ENCODE peak calls at places on chromosomes 12 and 14, in seven cellular contexts. F is IMR-90; U is tibial nerve; B is naive thymus-derived CD4-positive, alpha-beta T cell; G is fibroblast of lung; Q is A549; V is lower lobe of right lung. N is an unnamed sample.

GRCh38 chr12:74021937-74022336 is 515.7 kb upstream of the ATXN7L3B start:
- DNase-seq in F (no peak), U (no peak), B (no peak), G (peak; percentile 51), Q (peak; percentile 22), V (peak; percentile 48), N (peak; percentile 59)

GRCh38 chr12:26195641-26196423 is 459 bp downstream of the SSPN start:
- DNase-seq in F (peak; percentile 31), U (peak; percentile 29), B (no peak), G (peak; percentile 62), Q (peak; percentile 7), V (peak; percentile 64), N (peak; percentile 68)

GRCh38 chr12:121331268-121331667 is 20.9 kb downstream of the ANAPC5 start:
- DNase-seq in F (no peak), U (no peak), B (peak; percentile 15), G (no peak), Q (no peak), V (no peak), N (no peak)

GRCh38 chr12:123267335-123267920 is 4.2 kb downstream of the CDK2AP1 start:
- DNase-seq in F (no peak), U (no peak), B (no peak), G (no peak), Q (no peak), V (no peak), N (no peak)

GRCh38 chr12:701896-702539 is 38.8 kb upstream of the NINJ2 start:
- DNase-seq in F (no peak), U (no peak), B (no peak), G (no peak), Q (no peak), V (no peak), N (no peak)

GRCh38 chr12:64099430-64099829 is 122.7 kb downstream of the KICS2 start:
- DNase-seq in F (peak; percentile 96), U (no peak), B (no peak), G (peak; percentile 99), Q (peak; percentile 25), V (no peak), N (peak; percentile 33)

GRCh38 chr14:89041245-89041585 is 216.8 kb downstream of the TTC8 start:
- DNase-seq in F (no peak), U (no peak), B (no peak), G (no peak), Q (no peak), V (no peak), N (no peak)

GRCh38 chr12:120213758-120214157 is 12.8 kb upstream of the RPLP0 start:
- DNase-seq in F (no peak), U (no peak), B (no peak), G (no peak), Q (no peak), V (no peak), N (no peak)

GRCh38 chr12:130227641-130228040 is 65.4 kb downstream of the FZD10 start:
- DNase-seq in F (no peak), U (no peak), B (no peak), G (no peak), Q (no peak), V (no peak), N (no peak)

GRCh38 chr14:83379371-83379770 is 1845.7 kb upstream of the SEL1L start:
- DNase-seq in F (peak; percentile 4), U (no peak), B (no peak), G (no peak), Q (no peak), V (no peak), N (no peak)

GRCh38 chr12:31629756-31630732 is 29.4 kb upstream of the ETFBKMT start:
- DNase-seq in F (peak; percentile 55), U (no peak), B (no peak), G (peak; percentile 83), Q (no peak), V (no peak), N (peak; percentile 15)

GRCh38 chr14:96508900-96509299 is 6.7 kb downstream of the PAPOLA start:
- DNase-seq in F (no peak), U (no peak), B (no peak), G (no peak), Q (no peak), V (no peak), N (no peak)

GRCh38 chr12:51334774-51335173 is 10.8 kb upstream of the BIN2 start:
- DNase-seq in F (peak; percentile 29), U (no peak), B (no peak), G (peak; percentile 30), Q (no peak), V (no peak), N (no peak)

GRCh38 chr14:32711103-32711680 is 227.5 kb upstream of the NPAS3 start:
- DNase-seq in F (peak; percentile 14), U (no peak), B (no peak), G (peak; percentile 47), Q (peak; percentile 26), V (no peak), N (peak; percentile 21)

GRCh38 chr12:20620311-20620710 is 74.8 kb upstream of the SLCO1C1 start:
- DNase-seq in F (peak; percentile 13), U (no peak), B (no peak), G (no peak), Q (no peak), V (no peak), N (no peak)

GRCh38 chr12:6199531-6200265 is 502 bp upstream of the CD9 start:
- DNase-seq in F (no peak), U (no peak), B (no peak), G (peak; percentile 50), Q (no peak), V (peak; percentile 86), N (peak; percentile 90)

GRCh38 chr12:111304642-111305071 is 64.2 kb downstream of the PHETA1 start:
- DNase-seq in F (no peak), U (no peak), B (peak; percentile 41), G (no peak), Q (no peak), V (no peak), N (no peak)

GRCh38 chr14:37447883-37448391 is 147.1 kb downstream of the FOXA1 start:
- DNase-seq in F (no peak), U (no peak), B (no peak), G (no peak), Q (no peak), V (no peak), N (no peak)

GRCh38 chr14:70685480-70686197 is 43.9 kb downstream of the TTC9 start:
- DNase-seq in F (peak; percentile 13), U (no peak), B (no peak), G (peak; percentile 50), Q (no peak), V (no peak), N (no peak)

GRCh38 chr12:96249196-96250118 is 55.3 kb downstream of the ELK3 start:
- DNase-seq in F (peak; percentile 69), U (no peak), B (no peak), G (peak; percentile 64), Q (no peak), V (no peak), N (no peak)

GRCh38 chr12:15863258-15863835 is 18.8 kb upstream of the STRAP start:
- DNase-seq in F (peak; percentile 29), U (no peak), B (no peak), G (no peak), Q (no peak), V (no peak), N (no peak)

GRCh38 chr12:71838661-71839060 is 898 bp upstream of the TBC1D15 start:
- DNase-seq in F (no peak), U (no peak), B (no peak), G (no peak), Q (no peak), V (no peak), N (no peak)

GRCh38 chr12:41286426-41286825 is 98.3 kb downstream of the PDZRN4 start:
- DNase-seq in F (no peak), U (no peak), B (no peak), G (no peak), Q (no peak), V (no peak), N (no peak)

GRCh38 chr14:72894623-72895378 is 900 bp upstream of the DPF3 start:
- DNase-seq in F (no peak), U (no peak), B (peak; percentile 25), G (peak; percentile 27), Q (no peak), V (no peak), N (no peak)

GRCh38 chr14:99023371-99023770 is 248.6 kb downstream of the BCL11B start:
- DNase-seq in F (no peak), U (no peak), B (no peak), G (no peak), Q (no peak), V (no peak), N (no peak)
- H3K4me1 ChIP-seq in F (no peaks in the 10 kb centered on the region), U (no peaks in the 10 kb centered on the region), B (no peaks in the 10 kb centered on the region), G (no peaks in the 10 kb centered on the region), Q (no peaks in the 10 kb centered on the region), V (no peaks in the 10 kb centered on the region), N (no peaks in the 10 kb centered on the region)

GRCh38 chr12:98709022-98709421 is 63.9 kb downstream of the APAF1 start:
- DNase-seq in F (no peak), U (no peak), B (no peak), G (no peak), Q (no peak), V (no peak), N (no peak)
- H3K27ac ChIP-seq in F (no peak overlapping the region), U (no peak overlapping the region), B (no peak overlapping the region), G (no peak overlapping the region), Q (no peak overlapping the region), V (no peak overlapping the region), N (no peak overlapping the region)

GRCh38 chr14:68936980-68937379 is 42.1 kb downstream of the ACTN1 start:
- DNase-seq in F (no peak), U (no peak), B (no peak), G (no peak), Q (no peak), V (no peak), N (no peak)
- H3K9me3 ChIP-seq in F (no peaks in the 10 kb centered on the region), U (no peaks in the 10 kb centered on the region), B (no peaks in the 10 kb centered on the region), G (no peaks in the 10 kb centered on the region), Q (no peaks in the 10 kb centered on the region), V (no peaks in the 10 kb centered on the region), N (no peaks in the 10 kb centered on the region)

DNA sequence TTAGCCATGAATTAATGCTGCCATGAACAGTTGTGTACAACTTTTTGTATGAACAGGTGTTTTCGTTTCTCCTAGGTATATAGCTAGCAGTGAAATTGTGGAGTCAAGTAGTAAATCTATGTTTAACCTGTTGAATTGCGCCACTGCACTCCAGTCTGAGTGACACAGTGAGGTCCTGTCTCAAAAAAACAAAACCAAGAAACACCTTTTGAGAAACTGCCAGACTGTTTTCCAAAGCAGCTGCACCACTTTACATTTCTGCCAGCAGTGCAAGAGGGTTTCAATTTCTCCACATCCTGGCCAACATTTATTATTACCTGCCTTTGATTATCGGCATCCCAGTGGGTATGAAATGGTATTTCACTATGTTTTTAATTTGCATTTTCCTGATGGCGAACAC is 3.3 kb upstream of the PLEKHG3 start:
- DNase-seq in F (no peak), U (no peak), B (no peak), G (no peak), Q (no peak), V (no peak), N (no peak)
- H3K4me1 ChIP-seq in F (peaks cover 9% of the 10 kb centered on the region), U (peaks cover 18% of the 10 kb centered on the region), B (peaks cover 42% of the 10 kb centered on the region), G (peaks cover 4% of the 10 kb centered on the region), Q (peaks cover 32% of the 10 kb centered on the region), V (peaks cover 50% of the 10 kb centered on the region), N (peaks cover 25% of the 10 kb centered on the region)

N was measured in SJSA1.